ENCODE peak calls at places on chromosomes 3 and 15, in six cellular contexts. V, G, Y, F, T and N are unnamed samples.

GRCh38 chr3:48504051-48504946 is at the start of gene SHISA5:
- DNase-seq in G (peak; percentile 54), T (peak; percentile 74), F (peak; percentile 86), V (peak; percentile 82), Y (peak; percentile 25), N (peak; percentile 57)

GRCh38 chr3:138118863-138119766 is 3.7 kb upstream of the DZIP1L start:
- DNase-seq in V (peak; percentile 78), Y (peak; percentile 61), G (peak; percentile 80), T (peak; percentile 82), F (peak; percentile 74), N (peak; percentile 26)

GRCh38 chr3:43345877-43346276 is 59.5 kb downstream of the SNRK start:
- DNase-seq in G (peak; percentile 72), T (no peak), F (no peak), V (no peak), Y (peak; percentile 72), N (no peak)

GRCh38 chr3:177978948-177979347 is 557.3 kb upstream of the KCNMB2 start:
- DNase-seq in Y (no peak), T (no peak), V (no peak), F (no peak), G (no peak), N (no peak)

GRCh38 chr15:48596841-48597240 is 48.7 kb downstream of the FBN1 start:
- DNase-seq in G (no peak), Y (no peak), T (no peak), V (no peak), F (no peak), N (no peak)

GRCh38 chr3:73694988-73695757 is 70.4 kb upstream of the PDZRN3 start:
- DNase-seq in G (no peak), V (no peak), Y (no peak), F (no peak), T (no peak), N (no peak)

GRCh38 chr3:38117748-38118420 is 19.0 kb downstream of the ACAA1 start:
- DNase-seq in T (peak; percentile 65), F (peak; percentile 69), V (peak; percentile 45), G (peak; percentile 70), Y (peak; percentile 65), N (peak; percentile 58)

GRCh38 chr3:188697127-188697526 is 474.6 kb upstream of the TPRG1 start:
- DNase-seq in Y (no peak), G (no peak), T (no peak), V (no peak), F (no peak), N (no peak)

GRCh38 chr3:156149781-156150375 is 29.5 kb downstream of the KCNAB1 start:
- DNase-seq in T (no peak), V (peak; percentile 28), F (no peak), Y (no peak), G (no peak), N (no peak)

GRCh38 chr3:191356586-191357439 is 26.5 kb upstream of the UTS2B start:
- DNase-seq in V (peak; percentile 87), T (peak; percentile 12), F (peak; percentile 54), Y (peak; percentile 73), G (peak; percentile 83), N (no peak)

GRCh38 chr3:182212479-182213076 is 500.9 kb downstream of the SOX2 start:
- DNase-seq in Y (no peak), G (peak; percentile 41), T (peak; percentile 69), V (peak; percentile 3), F (peak; percentile 26), N (no peak)

GRCh38 chr3:66066963-66067617 is 28.4 kb upstream of the MAGI1 start:
- DNase-seq in T (no peak), V (no peak), Y (no peak), G (no peak), F (no peak), N (no peak)

GRCh38 chr3:152554980-152555379 is 280.0 kb upstream of the P2RY1 start:
- DNase-seq in V (peak; percentile 82), F (peak; percentile 29), G (peak; percentile 89), Y (no peak), T (no peak), N (no peak)

GRCh38 chr15:85831415-85832113 is 36.8 kb upstream of the KLHL25 start:
- DNase-seq in V (peak; percentile 65), Y (peak; percentile 32), T (peak; percentile 69), G (peak; percentile 68), F (peak; percentile 71), N (no peak)

GRCh38 chr3:183449391-183449790 is 21.0 kb upstream of the MCF2L2 start:
- DNase-seq in F (no peak), T (no peak), G (peak; percentile 48), Y (peak; percentile 15), V (peak; percentile 14), N (no peak)
- TF ChIP-seq CTCF in F (no peak), T (no peak), G (peak; percentile 9), Y (no peak), V (peak; percentile 15), N (no peak)

DNA sequence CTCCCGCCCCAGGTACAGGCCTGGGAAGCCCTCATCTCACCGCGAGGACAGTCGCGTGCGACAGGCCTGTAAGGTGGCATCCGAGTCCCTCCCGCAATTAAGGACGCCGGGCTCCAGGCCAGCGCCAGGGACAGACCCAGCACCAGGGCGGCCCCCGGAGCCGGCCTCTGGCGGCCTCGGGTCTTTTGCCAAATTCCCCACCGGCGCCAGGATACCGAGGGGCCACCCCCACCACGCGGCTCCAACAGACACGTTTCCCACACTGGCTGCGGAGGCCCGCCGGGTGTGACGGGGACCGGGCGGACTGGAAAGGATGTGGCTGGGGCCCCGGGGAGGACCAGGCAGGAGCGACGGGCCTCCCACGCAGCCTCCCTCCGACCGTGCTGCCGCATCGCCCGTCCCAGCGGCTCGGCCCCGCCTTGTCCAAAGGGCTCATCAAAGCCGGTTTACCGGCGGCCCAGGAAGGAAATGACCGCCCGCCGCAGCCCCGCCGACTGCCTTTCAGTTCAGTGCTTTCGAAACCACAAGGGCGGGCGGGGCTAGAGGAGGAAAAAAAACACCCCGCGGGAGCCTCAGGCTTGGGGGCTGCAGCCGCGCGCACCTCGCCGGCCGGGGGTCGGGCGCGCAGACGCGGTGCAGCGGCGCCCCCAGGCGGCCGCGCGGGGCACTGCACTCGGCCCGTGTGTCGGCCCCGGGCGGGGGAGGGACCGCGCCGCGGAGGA is 11.2 kb downstream of the XXYLT1 start:
- DNase-seq in F (peak; percentile 94), T (peak; percentile 80), G (peak; percentile 97), V (peak; percentile 91), Y (peak; percentile 89), N (peak; percentile 95)
- TF ChIP-seq CTCF in F (peak; percentile 50), T (no peak), G (peak; percentile 19), V (peak; percentile 51), Y (peak; percentile 80), N (no peak)

GRCh38 chr3:119659584-119660291 is 651 bp downstream of the POPDC2 start:
- DNase-seq in G (no peak), F (no peak), V (no peak), T (no peak), Y (no peak), N (no peak)

GRCh38 chr3:119653871-119654270 is 6.5 kb downstream of the POPDC2 start:
- DNase-seq in V (no peak), G (no peak), T (no peak), F (no peak), Y (no peak), N (no peak)

GRCh38 chr3:119660474-119661150 is at the start of gene POPDC2:
- DNase-seq in G (peak; percentile 22), F (peak; percentile 70), V (peak; percentile 37), T (no peak), Y (no peak), N (no peak)

GRCh38 chr3:119658994-119659393 is 1.4 kb downstream of the POPDC2 start:
- DNase-seq in F (no peak), T (no peak), G (no peak), V (no peak), Y (no peak), N (no peak)

DNA sequence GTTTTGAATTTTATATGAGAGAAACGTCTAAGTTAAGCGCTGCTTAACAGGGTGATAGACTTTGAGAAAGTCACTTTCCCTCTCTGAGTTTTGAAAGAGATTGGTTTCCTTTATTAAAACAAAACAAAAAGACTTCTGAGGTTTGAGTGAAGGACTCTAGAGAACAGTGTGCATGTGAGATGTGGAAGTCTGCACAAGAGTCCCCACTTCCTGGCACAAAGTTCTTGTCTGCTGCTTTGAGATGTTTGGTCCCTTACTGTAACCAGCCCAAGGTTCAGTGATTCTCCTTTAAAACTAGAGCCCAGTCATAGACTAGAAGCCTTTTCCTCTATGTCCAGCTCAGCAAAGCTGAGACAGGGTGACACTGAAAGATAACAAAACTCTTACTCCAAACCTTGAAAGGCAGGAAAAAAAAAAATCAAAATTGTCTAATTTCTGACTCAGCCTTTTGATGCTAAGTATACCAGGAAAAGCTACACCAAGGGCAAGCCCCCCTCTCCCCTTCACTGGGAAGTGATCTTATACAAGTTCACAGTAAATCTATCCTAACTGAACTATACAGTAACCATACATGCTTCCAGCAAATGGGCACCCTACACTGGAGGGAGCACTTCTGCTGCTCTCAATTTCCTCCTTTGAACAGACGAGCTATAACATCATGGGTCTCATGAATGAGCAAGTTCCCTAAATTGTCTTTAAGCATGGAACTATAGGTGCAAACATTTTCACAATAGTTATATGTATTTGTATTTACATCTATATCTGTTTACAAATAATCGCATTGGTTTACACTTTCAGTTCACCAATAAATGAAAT is 2.3 kb downstream of the POPDC2 start:
- DNase-seq in F (no peak), T (no peak), G (no peak), V (no peak), Y (no peak), N (no peak)
- TF ChIP-seq CTCF in F (no peak), T (no peak), G (no peak), V (no peak), Y (no peak), N (no peak)

GRCh38 chr15:70426065-70426821 is 328.5 kb upstream of the TLE3 start:
- DNase-seq in G (peak; percentile 30), T (no peak), Y (no peak), F (no peak), V (peak; percentile 13), N (no peak)

GRCh38 chr15:70428211-70428822 is 330.6 kb upstream of the TLE3 start:
- DNase-seq in T (no peak), F (no peak), Y (no peak), G (no peak), V (no peak), N (no peak)

GRCh38 chr15:70424937-70425411 is 327.3 kb upstream of the TLE3 start:
- DNase-seq in Y (no peak), T (no peak), V (no peak), F (no peak), G (no peak), N (no peak)

GRCh38 chr15:70427531-70428120 is 329.9 kb upstream of the TLE3 start:
- DNase-seq in V (peak; percentile 9), T (no peak), Y (no peak), F (no peak), G (no peak), N (no peak)

DNA sequence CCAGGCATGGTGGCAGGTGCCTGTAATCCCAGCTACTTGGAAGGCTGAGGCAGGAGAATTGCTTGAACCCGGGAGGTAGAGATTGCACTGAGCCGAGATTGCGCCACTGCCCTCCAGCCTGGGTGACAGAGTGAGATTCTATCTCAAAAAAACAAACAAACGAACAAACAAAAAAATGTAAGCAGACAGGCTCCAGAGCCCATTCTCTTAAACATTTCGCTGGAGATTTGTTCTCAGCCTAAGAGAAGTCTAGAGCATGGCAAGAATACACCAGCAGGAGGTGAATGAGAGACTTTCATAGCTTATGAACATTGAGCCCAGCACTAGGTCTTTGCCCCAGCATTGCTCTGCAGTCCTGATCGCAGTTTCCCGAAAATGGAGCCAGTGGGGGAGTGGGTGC is 329.4 kb upstream of the TLE3 start:
- DNase-seq in F (no peak), Y (no peak), G (no peak), V (no peak), T (no peak), N (no peak)
- TF ChIP-seq CTCF in F (no peak), Y (no peak), G (no peak), V (peak; percentile 15), T (no peak), N (no peak)